ENCODE peak calls at places on chromosomes 5 and 9, in five cellular contexts. Y is ovary, A is heart left ventricle, Q is adrenal gland, H is stomach. Z is an unnamed sample.
A peak's percentile ranks its signal among the peaks of the same experiment; 100 is the strongest.

GRCh38 chr9:104855837-104856236 is 72.1 kb downstream of the ABCA1 start:
- DNase-seq in Y (no peak), A (no peak), Q (no peak), H (no peak), Z (no peak)

GRCh38 chr5:67855523-67855922 is 360.0 kb upstream of the PIK3R1 start:
- DNase-seq in Y (no peak), A (no peak), Q (no peak), H (no peak), Z (no peak)

GRCh38 chr9:89996717-89997116 is 391.9 kb downstream of the GADD45G start:
- DNase-seq in Y (no peak), A (no peak), Q (no peak), H (peak; percentile 36), Z (no peak)

GRCh38 chr9:73260506-73260905 is 108.8 kb downstream of the ANXA1 start:
- DNase-seq in Y (no peak), A (no peak), Q (no peak), H (no peak), Z (no peak)

GRCh38 chr9:126108240-126108639 is 218.4 kb upstream of the MVB12B start:
- DNase-seq in Y (no peak), A (no peak), Q (no peak), H (no peak), Z (no peak)

GRCh38 chr5:26833596-26833995 is 204.8 kb downstream of the CDH9 start:
- DNase-seq in Y (no peak), A (no peak), Q (no peak), H (no peak), Z (no peak)

GRCh38 chr9:3751125-3751758 is 225.4 kb upstream of the RFX3 start:
- DNase-seq in Y (no peak), A (no peak), Q (no peak), H (no peak), Z (peak; percentile 65)

GRCh38 chr5:34834794-34835089 is 4.2 kb upstream of the TTC23L start:
- DNase-seq in Y (no peak), A (no peak), Q (no peak), H (no peak), Z (no peak)

GRCh38 chr9:135681161-135681560 is 18.1 kb downstream of the LCN9 start:
- DNase-seq in Y (no peak), A (no peak), Q (no peak), H (no peak), Z (no peak)

GRCh38 chr9:79570449-79571308 is 1.1 kb upstream of the TLE4 start:
- DNase-seq in Y (peak; percentile 56), A (peak; percentile 69), Q (peak; percentile 33), H (peak; percentile 36), Z (peak; percentile 22)

GRCh38 chr9:77475641-77476473 is 172.3 kb downstream of the GNA14 start:
- DNase-seq in Y (no peak), A (no peak), Q (no peak), H (no peak), Z (no peak)

GRCh38 chr9:108430655-108431054 is 425.1 kb downstream of the ACTL7B start:
- DNase-seq in Y (no peak), A (no peak), Q (no peak), H (no peak), Z (no peak)

GRCh38 chr5:171318026-171318425 is 9.0 kb downstream of the TLX3 start:
- DNase-seq in Y (no peak), A (no peak), Q (no peak), H (no peak), Z (no peak)

GRCh38 chr9:114405294-114406034 is 17.7 kb upstream of the AKNA start:
- DNase-seq in Y (peak; percentile 80), A (peak; percentile 80), Q (peak; percentile 74), H (peak; percentile 81), Z (peak; percentile 73)

GRCh38 chr9:34114436-34114835 is 12.1 kb downstream of the DCAF12 start:
- DNase-seq in Y (no peak), A (no peak), Q (no peak), H (no peak), Z (peak; percentile 50)

GRCh38 chr5:150302301-150303069 is at the start of gene ARSI:
- DNase-seq in Y (peak; percentile 62), A (no peak), Q (no peak), H (no peak), Z (no peak)

GRCh38 chr9:126126807-126127206 is 199.8 kb upstream of the MVB12B start:
- DNase-seq in Y (no peak), A (no peak), Q (no peak), H (peak; percentile 9), Z (no peak)

GRCh38 chr5:57383093-57383861 is 99.3 kb downstream of the ACTBL2 start:
- DNase-seq in Y (no peak), A (no peak), Q (peak; percentile 17), H (no peak), Z (no peak)

GRCh38 chr5:73591698-73592501 is 26.4 kb downstream of the UTP15 start:
- DNase-seq in Y (no peak), A (no peak), Q (no peak), H (no peak), Z (no peak)

GRCh38 chr5:55226934-55227737 is at the start of gene MCIDAS:
- DNase-seq in Y (no peak), A (peak; percentile 61), Q (no peak), H (peak; percentile 81), Z (peak; percentile 89)

GRCh38 chr9:114570742-114571141 is 16.8 kb upstream of the ATP6V1G1 start:
- DNase-seq in Y (no peak), A (no peak), Q (no peak), H (no peak), Z (no peak)

GRCh38 chr9:127402401-127403090 is 5.6 kb downstream of the SLC2A8 start:
- DNase-seq in Y (no peak), A (no peak), Q (no peak), H (no peak), Z (no peak)

GRCh38 chr9:112535364-112535763 is 48.7 kb downstream of the KIAA1958 start:
- DNase-seq in Y (no peak), A (no peak), Q (no peak), H (no peak), Z (no peak)

DNA sequence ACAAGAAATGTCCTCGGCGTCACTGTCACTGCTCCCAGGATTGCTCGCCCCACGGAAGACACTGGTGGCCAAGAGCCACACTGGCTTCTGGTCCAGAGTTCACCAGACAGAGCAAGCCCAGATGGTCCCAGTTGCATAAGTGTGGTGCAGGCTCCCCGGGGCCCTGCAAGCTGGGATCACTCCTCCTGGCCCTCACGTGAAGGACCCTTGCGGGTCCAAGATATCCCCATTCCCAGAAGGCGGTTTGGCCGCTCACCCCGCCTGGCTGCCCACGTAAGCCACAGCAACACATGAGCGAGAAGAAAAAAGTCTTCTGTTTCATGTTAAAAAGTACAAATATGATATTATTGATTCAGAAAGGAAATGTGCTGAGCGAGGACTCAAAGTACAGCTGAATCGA is 427.4 kb downstream of the IRX1 start:
- DNase-seq in Y (no peak), A (peak; percentile 77), Q (no peak), H (no peak), Z (no peak)
- TF ChIP-seq POLR2A in Y (no peak), A (no peak), Q (no peak), H (no peak), Z (no peak)

DNA sequence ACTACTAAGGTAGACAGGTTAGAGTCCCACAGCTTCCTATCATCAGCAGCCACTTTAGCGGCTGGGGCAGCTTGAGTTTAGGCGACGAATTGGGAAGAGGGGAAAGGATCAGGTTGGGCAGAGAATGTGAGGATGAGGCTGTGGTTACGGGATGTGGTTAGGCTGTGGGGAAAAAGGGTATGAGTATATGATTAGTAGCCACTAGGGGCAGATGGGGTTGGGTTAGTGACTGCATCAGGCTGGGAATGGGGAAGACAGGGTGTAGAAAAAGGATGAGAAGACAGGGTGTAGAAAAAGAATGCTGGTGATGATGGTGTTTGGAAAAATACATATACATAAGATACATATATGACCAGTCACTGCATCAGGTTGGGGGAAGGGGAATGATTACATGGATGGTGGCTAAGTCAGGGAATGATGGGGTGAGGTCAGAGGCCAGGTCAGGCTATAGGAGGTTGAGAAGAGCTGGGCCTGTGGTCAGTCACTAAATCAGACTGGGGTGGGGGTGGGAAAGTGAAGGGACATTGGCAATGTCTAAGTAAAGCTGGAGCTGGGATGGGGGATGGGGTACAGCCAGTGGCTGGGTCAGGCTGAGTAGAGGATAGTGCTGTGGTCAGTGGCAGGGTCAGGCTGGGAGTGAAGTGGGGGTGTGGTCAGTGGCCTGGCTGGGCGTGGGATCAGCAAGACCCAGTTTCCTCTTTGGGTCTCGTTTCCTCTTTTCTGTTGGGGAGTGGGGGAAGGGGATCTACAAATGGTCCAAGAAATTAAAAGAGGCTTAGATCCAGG is 2.1 kb downstream of the TLN1 start:
- DNase-seq in Y (no peak), A (peak; percentile 83), Q (peak; percentile 62), H (peak; percentile 42), Z (peak; percentile 27)
- TF ChIP-seq POLR2A in Y (no peak), A (no peak), Q (no peak), H (no peak), Z (no peak)

DNA sequence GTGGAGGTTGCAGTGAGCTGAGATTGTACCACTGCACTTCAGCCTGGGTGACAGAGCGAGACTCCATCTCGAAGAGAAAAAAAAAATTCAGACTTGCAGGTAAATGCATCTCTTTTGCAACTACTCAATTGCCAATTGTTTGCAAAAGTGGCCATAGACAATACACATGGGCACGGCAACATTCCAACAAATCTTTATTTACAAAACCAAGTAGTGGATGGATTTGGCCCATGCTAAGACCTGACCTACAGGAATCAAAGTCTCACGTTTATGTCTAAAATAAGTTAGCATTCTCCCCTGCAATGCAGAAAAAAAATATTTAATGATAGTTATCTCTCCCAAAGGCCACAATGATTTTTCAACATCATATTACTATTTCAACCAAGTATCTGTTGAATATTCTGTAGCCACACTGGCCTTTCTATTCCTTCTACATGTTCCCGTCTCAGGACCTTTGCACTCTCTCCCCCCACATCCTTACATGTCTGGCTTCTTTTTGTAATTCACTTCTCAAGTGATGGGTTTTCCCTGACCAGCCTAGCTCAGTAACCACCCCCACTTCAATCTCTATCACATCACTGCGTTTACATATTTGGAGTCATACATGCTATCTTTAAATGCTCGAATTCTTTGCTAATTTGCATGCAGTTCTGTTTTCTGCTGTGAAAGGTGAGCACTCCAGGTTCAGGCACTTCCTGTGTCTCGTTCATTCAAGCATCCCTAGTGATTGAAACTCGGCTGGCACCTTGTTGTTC is 54.2 kb downstream of the FNBP1 start:
- DNase-seq in Y (no peak), A (no peak), Q (no peak), H (no peak), Z (peak; percentile 53)
- TF ChIP-seq POLR2A in Y (no peak), A (no peak), Q (no peak), H (no peak), Z (no peak)

GRCh38 chr5:154528005-154528594 is 50.1 kb upstream of the HAND1 start:
- DNase-seq in Y (no peak), A (no peak), Q (no peak), H (no peak), Z (no peak)

GRCh38 chr5:154524181-154524580 is 46.2 kb upstream of the HAND1 start:
- DNase-seq in Y (no peak), A (no peak), Q (no peak), H (no peak), Z (no peak)

GRCh38 chr5:154524846-154525245 is 46.8 kb upstream of the HAND1 start:
- DNase-seq in Y (no peak), A (no peak), Q (no peak), H (no peak), Z (no peak)

GRCh38 chr5:154526231-154527226 is 48.5 kb upstream of the HAND1 start:
- DNase-seq in Y (no peak), A (no peak), Q (no peak), H (no peak), Z (no peak)

DNA sequence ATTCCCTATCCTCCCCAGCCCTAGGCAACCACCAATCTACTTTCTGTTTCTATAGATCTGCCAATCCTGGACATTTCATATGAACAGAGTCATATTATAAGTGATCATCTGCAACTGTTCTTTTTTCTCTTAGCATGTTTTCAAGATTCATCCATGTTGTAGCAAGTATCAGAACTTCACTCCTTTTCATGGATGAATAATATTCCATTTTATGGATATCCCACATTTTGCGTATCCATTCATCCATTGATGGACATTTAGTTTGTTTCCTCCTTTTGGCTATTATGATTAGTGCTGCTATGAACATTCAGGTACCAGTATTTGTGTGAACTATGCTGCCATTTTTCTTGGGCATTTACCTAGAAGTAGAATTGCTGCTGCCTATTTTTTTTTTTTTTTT is 51.3 kb upstream of the HAND1 start:
- DNase-seq in Y (no peak), A (no peak), Q (no peak), H (no peak), Z (no peak)
- TF ChIP-seq POLR2A in Y (no peak), A (no peak), Q (no peak), H (no peak), Z (no peak)

Z was measured in thyroid gland.